ENCODE peak calls at places on chromosomes 3 and 15, in eight cellular contexts. S is central memory CD4-positive, alpha-beta T cell; U is KBM-7; V is substantia nigra; Z is SW 1271; Q is neuronal stem cell; T is HTR-8/SVneo; E is endothelial cell of umbilical vein. F is an unnamed sample.

GRCh38 chr3:114362815-114363214 is 69.0 kb downstream of the TIGIT start:
- DNase-seq in S (no peak), U (no peak), V (no peak), Z (peak; percentile 31), Q (no peak), T (peak; percentile 5), E (peak; percentile 29), F (peak; percentile 44)

GRCh38 chr3:17033516-17034168 is 148.9 kb downstream of the PLCL2 start:
- DNase-seq in S (no peak), U (no peak), V (no peak), Z (no peak), Q (no peak), T (no peak), E (no peak), F (no peak)

GRCh38 chr15:33358303-33358702 is 47.5 kb downstream of the RYR3 start:
- DNase-seq in S (no peak), U (no peak), V (no peak), Z (no peak), Q (peak; percentile 63), T (no peak), E (no peak), F (no peak)

GRCh38 chr3:71564361-71564760 is 19.2 kb downstream of the FOXP1 start:
- DNase-seq in S (no peak), U (no peak), V (no peak), Z (no peak), Q (no peak), T (no peak), E (no peak), F (no peak)

GRCh38 chr3:107813066-107813465 is 277.8 kb downstream of the CD47 start:
- DNase-seq in S (no peak), U (no peak), V (no peak), Z (no peak), Q (no peak), T (no peak), E (no peak), F (no peak)

GRCh38 chr3:149971403-149972075 is 844 bp upstream of the PFN2 start:
- DNase-seq in S (peak; percentile 24), U (peak; percentile 72), V (peak; percentile 58), Z (peak; percentile 83), Q (no peak), T (no peak), E (peak; percentile 75), F (no peak)

GRCh38 chr3:179348325-179349013 is 960 bp downstream of the MFN1 start:
- DNase-seq in S (no peak), U (peak; percentile 45), V (no peak), Z (no peak), Q (no peak), T (no peak), E (peak; percentile 3), F (peak; percentile 5)

GRCh38 chr15:65981837-65982696 is 112.8 kb downstream of the RAB11A start:
- DNase-seq in S (peak; percentile 21), U (peak; percentile 75), V (no peak), Z (no peak), Q (peak; percentile 44), T (no peak), E (no peak), F (peak; percentile 21)

GRCh38 chr15:42083605-42083908 is 10.8 kb downstream of the PLA2G4D start:
- DNase-seq in S (no peak), U (no peak), V (no peak), Z (no peak), Q (no peak), T (no peak), E (no peak), F (no peak)

GRCh38 chr15:92226020-92226612 is 167.6 kb upstream of the ST8SIA2 start:
- DNase-seq in S (no peak), U (peak; percentile 6), V (peak; percentile 15), Z (peak; percentile 9), Q (no peak), T (no peak), E (no peak), F (no peak)

GRCh38 chr3:117853923-117854322 is 1144.3 kb downstream of the TUSC7 start:
- DNase-seq in S (no peak), U (no peak), V (no peak), Z (no peak), Q (no peak), T (no peak), E (peak; percentile 32), F (no peak)

F was measured in lung microvascular endothelial cell.